ENCODE peak calls at places on chromosomes 11 and 22, in four cellular contexts. J, F, M and A are unnamed samples.

GRCh38 chr22:50268655-50269113 is 1.5 kb downstream of the MAPK11 start:
- DNase-seq in J (peak; percentile 77), F (no peak), M (no peak), A (no peak)

GRCh38 chr11:17475666-17476316 is 854 bp downstream of the ABCC8 start:
- DNase-seq in J (no peak), F (no peak), M (no peak), A (no peak)

GRCh38 chr11:24697722-24698121 is 200.9 kb downstream of the LUZP2 start:
- DNase-seq in J (no peak), F (no peak), M (no peak), A (no peak)

GRCh38 chr11:105297463-105297862 is 157.9 kb upstream of the CARD18 start:
- DNase-seq in J (no peak), F (no peak), M (no peak), A (no peak)

GRCh38 chr11:18699848-18700261 is 1.3 kb downstream of the TMEM86A start:
- DNase-seq in J (peak; percentile 63), F (no peak), M (no peak), A (no peak)

GRCh38 chr11:126359431-126360048 is 4.1 kb downstream of the ST3GAL4 start:
- DNase-seq in J (peak; percentile 91), F (peak; percentile 94), M (peak; percentile 87), A (no peak)

GRCh38 chr22:25403284-25403606 is 161.2 kb upstream of the GRK3 start:
- DNase-seq in J (no peak), F (no peak), M (no peak), A (no peak)

GRCh38 chr11:1205121-1205986 is 17.5 kb upstream of the MUC5B start:
- DNase-seq in J (no peak), F (peak; percentile 49), M (no peak), A (no peak)

GRCh38 chr22:44045171-44045570 is 21.1 kb downstream of the PARVB start:
- DNase-seq in J (no peak), F (no peak), M (no peak), A (no peak)

GRCh38 chr11:59207988-59208432 is 4.7 kb downstream of the MPEG1 start:
- DNase-seq in J (no peak), F (no peak), M (no peak), A (no peak)

GRCh38 chr22:18063311-18063710 is 14.5 kb upstream of the PEX26 start:
- DNase-seq in J (no peak), F (no peak), M (no peak), A (no peak)

GRCh38 chr11:3091846-3092602 is 34.8 kb upstream of the CARS1 start:
- DNase-seq in J (peak; percentile 72), F (peak; percentile 84), M (peak; percentile 59), A (peak; percentile 87)

GRCh38 chr11:72013765-72014711 is 15.3 kb downstream of the IL18BP start:
- DNase-seq in J (no peak), F (no peak), M (no peak), A (no peak)

GRCh38 chr11:72010529-72011233 is 12.0 kb downstream of the IL18BP start:
- DNase-seq in J (no peak), F (no peak), M (no peak), A (no peak)

GRCh38 chr11:72012091-72012630 is 13.5 kb downstream of the IL18BP start:
- DNase-seq in J (no peak), F (no peak), M (no peak), A (no peak)

GRCh38 chr11:72014761-72015320 is 16.1 kb downstream of the IL18BP start:
- DNase-seq in J (no peak), F (no peak), M (no peak), A (no peak)

DNA sequence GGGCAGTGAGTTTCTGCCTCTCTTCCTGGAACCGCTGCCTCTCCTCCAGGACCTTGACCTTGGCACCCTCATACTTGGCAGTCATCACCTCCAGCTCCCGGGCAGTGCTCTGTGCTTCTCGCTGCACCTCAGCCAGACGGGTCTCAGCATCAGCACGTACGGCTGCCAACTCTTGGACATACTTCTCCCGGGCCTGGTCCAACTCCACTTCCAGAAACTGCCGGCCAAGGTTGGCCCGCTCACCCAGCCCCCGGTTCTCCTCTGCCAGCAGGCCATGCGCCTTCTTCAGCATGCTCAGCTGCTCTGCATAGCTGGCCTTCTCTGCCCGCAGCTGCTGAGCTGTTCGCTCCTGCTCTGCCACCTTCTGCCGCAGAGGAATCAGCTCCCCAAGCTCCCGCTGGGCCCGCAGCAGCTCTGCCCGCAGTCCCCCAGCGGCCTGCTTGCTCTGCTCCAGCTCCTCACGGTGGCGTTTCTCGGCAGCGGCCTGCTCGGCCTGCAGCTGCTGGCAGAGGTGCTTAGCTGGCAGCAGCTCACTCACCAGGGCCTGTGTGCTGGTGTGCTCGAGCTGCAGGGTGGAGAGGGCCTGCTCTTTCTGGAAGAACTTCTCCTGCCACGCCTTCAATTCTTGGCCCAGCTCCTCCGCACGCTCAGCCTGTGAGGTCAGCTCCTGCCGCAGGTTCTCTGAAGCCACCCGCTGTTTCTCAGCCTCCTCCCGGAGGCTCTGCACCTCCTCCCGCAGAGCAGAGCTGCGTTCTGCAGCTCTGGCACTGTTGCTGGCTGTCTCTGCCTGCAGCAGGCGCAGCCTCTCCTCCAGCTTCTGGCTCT is 14.4 kb downstream of the IL18BP start:
- DNase-seq in J (peak; percentile 74), F (peak; percentile 85), M (peak; percentile 90), A (no peak)
- H3K4me3 ChIP-seq in J (no peak overlapping the region), F (no peak overlapping the region), M (no peak overlapping the region), A (no peak overlapping the region)

GRCh38 chr11:35619754-35620640 is 1.7 kb downstream of the FJX1 start:
- DNase-seq in J (peak; percentile 24), F (peak; percentile 81), M (peak; percentile 59), A (no peak)
- H3K4me1 ChIP-seq in J (peaks cover 4% of the 10 kb centered on the region), F (no peaks in the 10 kb centered on the region), M (peaks cover 41% of the 10 kb centered on the region), A (peaks cover 13% of the 10 kb centered on the region)

GRCh38 chr11:72003776-72004171 is 5.1 kb downstream of the IL18BP start:
- DNase-seq in J (no peak), F (peak; percentile 68), M (no peak), A (no peak)
- H3K4me3 ChIP-seq in J (no peak overlapping the region), F (no peak overlapping the region), M (no peak overlapping the region), A (no peak overlapping the region)

GRCh38 chr11:122755409-122755808 is 82.9 kb upstream of the CRTAM start:
- DNase-seq in J (no peak), F (no peak), M (no peak), A (no peak)

GRCh38 chr11:122755941-122756340 is 82.4 kb upstream of the CRTAM start:
- DNase-seq in J (no peak), F (no peak), M (no peak), A (no peak)

GRCh38 chr11:122754553-122755322 is 83.6 kb upstream of the CRTAM start:
- DNase-seq in J (no peak), F (no peak), M (no peak), A (no peak)

GRCh38 chr11:122757201-122757600 is 81.1 kb upstream of the CRTAM start:
- DNase-seq in J (no peak), F (no peak), M (no peak), A (no peak)

DNA sequence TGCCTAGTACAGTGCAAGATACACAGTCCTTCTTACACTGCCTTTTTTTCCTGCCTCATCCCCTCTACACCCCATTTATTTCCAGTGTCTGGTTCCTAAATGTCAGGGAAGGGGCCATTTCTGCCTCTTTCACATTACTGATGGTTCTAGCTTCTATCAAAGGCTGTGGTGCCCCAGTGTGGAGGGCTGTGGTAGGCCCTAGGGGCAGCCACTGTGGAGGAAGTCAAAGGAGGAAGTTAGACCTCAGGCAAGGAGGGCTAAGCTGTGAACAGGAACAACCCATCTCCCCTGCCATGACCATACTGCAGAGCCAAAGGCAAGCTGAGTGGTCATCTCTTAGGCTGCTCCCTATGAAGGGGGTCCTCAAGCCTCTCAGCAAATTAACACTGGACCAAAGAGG is 81.9 kb upstream of the CRTAM start:
- DNase-seq in J (no peak), F (no peak), M (peak; percentile 49), A (no peak)
- H3K4me1 ChIP-seq in J (no peaks in the 10 kb centered on the region), F (no peaks in the 10 kb centered on the region), M (no peaks in the 10 kb centered on the region), A (no peaks in the 10 kb centered on the region)

GRCh38 chr11:8908099-8908498 is 2.9 kb upstream of the AKIP1 start:
- DNase-seq in J (no peak), F (no peak), M (no peak), A (no peak)
- H3K4me3 ChIP-seq in J (no peak overlapping the region), F (no peak overlapping the region), M (no peak overlapping the region), A (no peak overlapping the region)

GRCh38 chr11:127640822-127641485 is 640.4 kb upstream of the KIRREL3 start:
- DNase-seq in J (no peak), F (no peak), M (no peak), A (no peak)

GRCh38 chr11:127639916-127640315 is 639.3 kb upstream of the KIRREL3 start:
- DNase-seq in J (no peak), F (no peak), M (no peak), A (no peak)

GRCh38 chr11:127643659-127644058 is 643.1 kb upstream of the KIRREL3 start:
- DNase-seq in J (no peak), F (no peak), M (no peak), A (no peak)

GRCh38 chr11:127648604-127649003 is 648.0 kb upstream of the KIRREL3 start:
- DNase-seq in J (no peak), F (no peak), M (no peak), A (no peak)

DNA sequence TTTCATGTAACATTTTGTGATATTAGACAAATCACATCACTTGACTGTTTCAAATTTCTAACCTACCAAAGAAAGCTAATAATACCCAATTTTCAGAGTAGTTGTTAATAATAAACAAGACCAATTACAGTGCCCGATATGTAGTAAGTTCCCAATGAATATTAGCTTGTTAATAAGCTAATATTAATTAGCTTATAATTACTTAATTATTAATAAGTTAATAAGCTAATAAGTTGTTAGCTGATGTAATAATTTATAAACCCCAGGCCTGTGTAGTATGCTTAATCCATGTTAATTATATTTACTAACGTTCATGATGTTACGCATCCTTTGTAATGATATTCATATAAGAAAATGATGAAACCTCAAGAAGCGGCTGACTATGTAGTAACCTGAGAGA is 643.8 kb upstream of the KIRREL3 start:
- DNase-seq in J (no peak), F (no peak), M (no peak), A (no peak)
- H3K4me1 ChIP-seq in J (no peaks in the 10 kb centered on the region), F (no peaks in the 10 kb centered on the region), M (no peaks in the 10 kb centered on the region), A (no peaks in the 10 kb centered on the region)